ENCODE peak calls at places on chromosomes 6 and 20, in ten cellular contexts. L is GM23338, W is psoas muscle, Y is uterus, D is HCT116, N is hepatocyte, U is fibroblast of lung, X is body of pancreas, M is heart left ventricle, J is Panc1. I is an unnamed sample.

GRCh38 chr20:19745106-19745505 is 13.0 kb upstream of the RIN2 start:
- DNase-seq in L (no peak), W (no peak), Y (no peak), D (no peak), N (no peak), U (no peak), X (no peak), M (no peak), J (no peak), I (no peak)

GRCh38 chr6:142378138-142378875 is 76.5 kb downstream of the ADGRG6 start:
- DNase-seq in L (peak; percentile 16), W (no peak), Y (no peak), D (peak; percentile 53), N (peak; percentile 40), U (peak; percentile 94), X (no peak), M (no peak), J (no peak), I (no peak)

GRCh38 chr20:20463933-20464374 is 96.0 kb downstream of the INSM1 start:
- DNase-seq in L (peak; percentile 91), W (no peak), Y (no peak), D (no peak), N (no peak), U (peak; percentile 71), X (no peak), M (no peak), J (no peak), I (no peak)

GRCh38 chr20:18738055-18738454 is 75.5 kb upstream of the SCP2D1 start:
- DNase-seq in L (no peak), W (no peak), Y (no peak), D (no peak), N (peak; percentile 24), U (no peak), X (no peak), M (no peak), J (no peak), I (no peak)

GRCh38 chr20:10090588-10091166 is 55.9 kb downstream of the ANKEF1 start:
- DNase-seq in L (peak; percentile 84), W (peak; percentile 39), Y (peak; percentile 23), D (peak; percentile 38), N (peak; percentile 75), U (peak; percentile 51), X (peak; percentile 90), M (peak; percentile 49), J (peak; percentile 48), I (no peak)

GRCh38 chr20:10524034-10524476 is 89.0 kb downstream of the SLX4IP start:
- DNase-seq in L (peak; percentile 71), W (peak; percentile 83), Y (peak; percentile 46), D (no peak), N (peak; percentile 15), U (peak; percentile 54), X (peak; percentile 55), M (no peak), J (no peak), I (peak; percentile 88)

GRCh38 chr6:55621244-55621643 is 42.3 kb upstream of the HMGCLL1 start:
- DNase-seq in L (no peak), W (no peak), Y (no peak), D (no peak), N (no peak), U (no peak), X (no peak), M (no peak), J (no peak), I (no peak)

GRCh38 chr6:2950713-2951112 is 20.7 kb downstream of the SERPINB6 start:
- DNase-seq in L (no peak), W (no peak), Y (no peak), D (no peak), N (no peak), U (no peak), X (no peak), M (no peak), J (no peak), I (peak; percentile 56)

GRCh38 chr20:64077876-64078551 is 1.3 kb downstream of the RGS19 start:
- DNase-seq in L (peak; percentile 57), W (no peak), Y (no peak), D (no peak), N (no peak), U (no peak), X (no peak), M (no peak), J (no peak), I (no peak)

GRCh38 chr6:125114248-125114858 is 39.2 kb upstream of the TPD52L1 start:
- DNase-seq in L (peak; percentile 62), W (no peak), Y (peak; percentile 28), D (peak; percentile 55), N (peak; percentile 66), U (peak; percentile 42), X (peak; percentile 79), M (no peak), J (no peak), I (no peak)

GRCh38 chr6:154548130-154548830 is 37.8 kb upstream of the CNKSR3 start:
- DNase-seq in L (no peak), W (no peak), Y (no peak), D (no peak), N (no peak), U (peak; percentile 75), X (peak; percentile 72), M (no peak), J (no peak), I (no peak)

DNA sequence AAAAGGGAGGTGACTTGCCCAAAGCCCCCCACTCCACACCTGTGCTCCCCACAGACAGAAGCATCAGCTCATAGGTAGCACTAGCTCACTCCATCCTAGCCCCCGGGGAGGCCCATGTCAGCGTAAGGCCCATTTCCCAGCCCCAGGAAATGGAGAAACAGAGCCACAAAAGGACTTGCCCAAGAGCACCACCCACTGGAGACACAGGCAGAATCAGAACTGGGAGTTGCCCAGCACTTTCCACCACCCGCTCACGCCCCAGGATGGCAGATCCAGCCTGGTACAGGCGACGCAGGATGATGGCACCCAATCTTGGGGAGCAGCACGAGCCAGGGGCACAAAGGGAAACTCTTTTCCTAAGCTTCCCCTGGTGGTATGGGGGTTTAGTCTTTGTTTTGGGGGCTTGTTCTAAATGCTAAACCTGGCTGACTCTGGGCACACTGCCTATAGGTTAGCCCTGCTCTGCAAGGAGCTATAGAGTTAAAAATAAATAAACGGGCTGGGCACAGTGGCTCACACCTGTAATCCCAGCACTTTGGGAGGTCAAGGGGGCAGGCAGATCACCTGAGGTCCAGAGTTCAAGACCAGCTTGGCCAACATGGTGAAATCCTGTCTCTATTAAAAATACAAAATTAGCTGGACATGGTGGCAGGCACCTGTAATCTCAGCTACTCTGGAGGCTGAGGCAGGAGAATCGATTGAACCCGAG is 11.8 kb downstream of the C20orf203 start:
- DNase-seq in L (peak; percentile 44), W (no peak), Y (no peak), D (no peak), N (no peak), U (no peak), X (no peak), M (no peak), J (no peak), I (no peak)
- TF ChIP-seq CTCF in L (peak; percentile 70), W (no peak), Y (no peak), D (no peak), N (no peak), U (no peak), X (no peak), M (no peak), J (no peak), I (no peak)

GRCh38 chr6:36339156-36339555 is 2.5 kb upstream of the BNIP5 start:
- DNase-seq in L (no peak), W (no peak), Y (no peak), D (no peak), N (no peak), U (no peak), X (no peak), M (no peak), J (no peak), I (no peak)
- H3K4me1 ChIP-seq in L (no peaks in the 10 kb centered on the region), W (peaks cover 3% of the 10 kb centered on the region), Y (no peaks in the 10 kb centered on the region), D (peaks cover 13% of the 10 kb centered on the region), N (peaks cover 19% of the 10 kb centered on the region), U (peaks cover 3% of the 10 kb centered on the region), X (peaks cover 26% of the 10 kb centered on the region), M (peaks cover 15% of the 10 kb centered on the region), J (peaks cover 15% of the 10 kb centered on the region), I (peaks cover 20% of the 10 kb centered on the region)

GRCh38 chr6:63816979-63817436 is 181.4 kb downstream of the PHF3 start:
- DNase-seq in L (peak; percentile 68), W (no peak), Y (no peak), D (no peak), N (peak; percentile 31), U (no peak), X (no peak), M (no peak), J (no peak), I (no peak)
- TF ChIP-seq CTCF in L (peak; percentile 63), W (no peak), Y (no peak), D (no peak), N (peak; percentile 33), U (peak; percentile 26), X (no peak), M (no peak), J (peak; percentile 20), I (no peak)

GRCh38 chr6:24926192-24926591 is 9.6 kb downstream of the RIPOR2 start:
- DNase-seq in L (no peak), W (no peak), Y (no peak), D (no peak), N (no peak), U (no peak), X (no peak), M (no peak), J (no peak), I (no peak)

GRCh38 chr6:24925661-24926060 is 10.1 kb downstream of the RIPOR2 start:
- DNase-seq in L (no peak), W (no peak), Y (no peak), D (no peak), N (no peak), U (no peak), X (no peak), M (no peak), J (no peak), I (no peak)

GRCh38 chr6:24926639-24927038 is 9.1 kb downstream of the RIPOR2 start:
- DNase-seq in L (no peak), W (no peak), Y (no peak), D (no peak), N (no peak), U (no peak), X (no peak), M (no peak), J (no peak), I (no peak)

GRCh38 chr6:24927985-24928735 is 7.6 kb downstream of the RIPOR2 start:
- DNase-seq in L (no peak), W (no peak), Y (no peak), D (no peak), N (no peak), U (peak; percentile 81), X (no peak), M (no peak), J (no peak), I (no peak)

DNA sequence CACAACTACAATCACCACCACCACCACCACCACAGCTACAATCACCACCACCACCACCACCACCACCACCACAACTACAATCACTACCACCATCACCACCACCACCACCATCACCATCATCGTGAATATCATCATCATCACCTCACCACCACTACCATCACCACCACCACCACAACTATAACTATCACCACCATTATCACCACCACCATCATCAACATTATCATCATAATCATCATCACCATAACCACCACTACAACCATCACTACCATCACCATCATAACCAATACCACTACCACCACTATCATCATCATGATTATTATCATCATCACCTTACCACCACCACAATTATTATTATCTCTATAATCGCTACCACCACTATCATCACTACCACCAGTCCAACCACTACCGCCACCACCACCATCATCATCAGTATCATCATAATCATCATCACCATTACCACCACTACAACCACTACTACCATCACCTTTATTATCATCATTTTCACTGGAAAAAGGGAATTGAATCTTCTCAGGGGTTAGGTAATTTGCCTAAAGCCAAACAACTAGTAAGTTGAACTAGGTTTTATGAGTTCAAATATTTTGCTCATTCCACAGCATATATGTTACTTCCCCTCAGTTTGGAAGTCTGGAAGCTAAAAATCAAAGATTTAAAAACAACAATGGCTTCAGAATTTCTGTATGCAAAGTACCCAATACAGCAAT is 8.4 kb downstream of the RIPOR2 start:
- DNase-seq in L (no peak), W (no peak), Y (no peak), D (no peak), N (no peak), U (no peak), X (no peak), M (no peak), J (no peak), I (no peak)
- H3K4me1 ChIP-seq in L (peaks cover 61% of the 10 kb centered on the region), W (peaks cover 33% of the 10 kb centered on the region), Y (peaks cover 8% of the 10 kb centered on the region), D (no peaks in the 10 kb centered on the region), N (peaks cover 6% of the 10 kb centered on the region), U (peaks cover 11% of the 10 kb centered on the region), X (no peaks in the 10 kb centered on the region), M (peaks cover 25% of the 10 kb centered on the region), J (no peaks in the 10 kb centered on the region), I (no peaks in the 10 kb centered on the region)

I was measured in right atrium auricular region.